ENCODE peak calls at places on chromosomes 13 and 19, in four cellular contexts. O is GM19239, M is NCI-H1105 treated with DMSO at 0.1 percent for 48 hours, B is heart right ventricle. P is an unnamed sample.

GRCh38 chr19:50300814-50301606 is 28.2 kb downstream of the KCNC3 start:
- DNase-seq in M (no peak), B (no peak), O (no peak), P (no peak)

GRCh38 chr13:34901577-34901976 is 40.5 kb upstream of the NBEA start:
- DNase-seq in M (no peak), O (no peak), B (no peak), P (no peak)

GRCh38 chr19:5775668-5776309 is 8.8 kb downstream of the PRR22 start:
- DNase-seq in O (no peak), M (no peak), B (no peak), P (no peak)

GRCh38 chr13:51870616-51871015 is 8.8 kb downstream of the CCDC70 start:
- DNase-seq in M (no peak), B (no peak), O (no peak), P (no peak)

GRCh38 chr13:47964863-47965262 is 36.2 kb downstream of the SUCLA2 start:
- DNase-seq in M (no peak), O (no peak), B (no peak), P (no peak)

GRCh38 chr19:41703602-41704293 is 4.7 kb upstream of the CEACAM5 start:
- DNase-seq in O (no peak), B (no peak), M (no peak), P (no peak)

GRCh38 chr19:22606954-22607652 is 27.0 kb upstream of the ZNF492 start:
- DNase-seq in B (no peak), M (no peak), O (no peak), P (no peak)

GRCh38 chr13:98656223-98656622 is 79.3 kb upstream of the STK24 start:
- DNase-seq in B (no peak), M (no peak), O (no peak), P (no peak)

GRCh38 chr19:55005684-55006488 is 32.2 kb downstream of the GP6 start:
- DNase-seq in B (no peak), O (peak; percentile 59), M (peak; percentile 57), P (peak; percentile 80)

GRCh38 chr19:4861147-4861546 is 6.3 kb downstream of the PLIN3 start:
- DNase-seq in M (peak; percentile 63), O (no peak), B (no peak), P (no peak)

GRCh38 chr13:77429320-77430142 is 102.6 kb upstream of the MYCBP2 start:
- DNase-seq in O (no peak), B (no peak), M (no peak), P (no peak)

GRCh38 chr13:102039264-102039663 is 362.6 kb downstream of the FGF14 start:
- DNase-seq in O (no peak), B (peak; percentile 5), M (no peak), P (no peak)

GRCh38 chr19:48247212-48247611 is 8.5 kb downstream of the CARD8 start:
- DNase-seq in B (no peak), O (no peak), M (no peak), P (no peak)

GRCh38 chr13:48954086-48954485 is 21.6 kb upstream of the FNDC3A start:
- DNase-seq in B (no peak), M (no peak), O (no peak), P (no peak)

GRCh38 chr19:17936379-17936778 is 3.6 kb downstream of the CCDC124 start:
- DNase-seq in O (no peak), M (no peak), B (no peak), P (no peak)

GRCh38 chr13:79741006-79741405 is 260.1 kb downstream of the NDFIP2 start:
- DNase-seq in B (peak; percentile 14), M (no peak), O (no peak), P (no peak)

GRCh38 chr19:23527797-23528196 is 132.5 kb upstream of the ZNF91 start:
- DNase-seq in M (no peak), B (no peak), O (no peak), P (no peak)

GRCh38 chr19:34998777-34999497 is 1.2 kb upstream of the GRAMD1A start:
- DNase-seq in M (no peak), O (no peak), B (no peak), P (no peak)

GRCh38 chr19:30695171-30695875 is 323.1 kb downstream of the ZNF536 start:
- DNase-seq in M (no peak), O (no peak), B (no peak), P (no peak)

GRCh38 chr19:18281082-18282020 is at the start of gene JUND:
- DNase-seq in O (peak; percentile 93), B (peak; percentile 98), M (peak; percentile 93), P (peak; percentile 99)

GRCh38 chr19:14349426-14349825 is 31.8 kb upstream of the ADGRE5 start:
- DNase-seq in M (no peak), O (no peak), B (no peak), P (no peak)

GRCh38 chr19:42185281-42185680 is 32.2 kb downstream of the DEDD2 start:
- DNase-seq in O (no peak), B (no peak), M (no peak), P (no peak)

GRCh38 chr19:50607388-50607787 is 32.3 kb downstream of the SYT3 start:
- DNase-seq in M (no peak), B (no peak), O (no peak), P (no peak)

GRCh38 chr19:6465006-6465405 is 935 bp downstream of the CRB3 start:
- DNase-seq in B (no peak), O (no peak), M (no peak), P (no peak)

GRCh38 chr19:50349277-50350057 is 16.0 kb downstream of the NAPSA start:
- DNase-seq in B (no peak), M (no peak), O (no peak), P (no peak)

GRCh38 chr13:60267498-60268202 is 103.9 kb upstream of the DIAPH3 start:
- DNase-seq in M (no peak), B (no peak), O (no peak), P (no peak)

GRCh38 chr19:33445752-33446070 is 72.2 kb downstream of the CEBPG start:
- DNase-seq in M (no peak), O (no peak), B (no peak), P (peak; percentile 31)

GRCh38 chr19:47229674-47230121 is 1.3 kb downstream of the BBC3 start:
- DNase-seq in M (no peak), O (no peak), B (no peak), P (no peak)

GRCh38 chr19:7450243-7451223 is 38.3 kb downstream of the PEX11G start:
- DNase-seq in M (no peak), O (no peak), B (no peak), P (no peak)

GRCh38 chr19:892243-892996 is 567 bp downstream of the MED16 start:
- DNase-seq in O (no peak), M (no peak), B (no peak), P (no peak)

GRCh38 chr13:114107686-114108081 is 24.7 kb downstream of the RASA3 start:
- DNase-seq in B (no peak), M (no peak), O (no peak), P (peak; percentile 15)

GRCh38 chr19:28170066-28170465 is 1042.9 kb downstream of the UQCRFS1 start:
- DNase-seq in B (no peak), O (no peak), M (peak; percentile 94), P (no peak)

P was measured in CD14-positive monocyte.